ENCODE peak calls at places on chromosomes 5 and 9, in five cellular contexts. J is CD4-positive, alpha-beta memory T cell; N is GM23338; H is left ventricle myocardium inferior; A is brain microvascular endothelial cell. E is an unnamed sample.

GRCh38 chr5:77882670-77883257 is 106.6 kb upstream of the TBCA start:
- DNase-seq in A (peak; percentile 84), N (no peak), J (no peak), H (no peak), E (no peak)

GRCh38 chr9:133375116-133375723 is 640 bp downstream of the SURF4 start:
- DNase-seq in J (peak; percentile 20), A (peak; percentile 12), H (no peak), N (peak; percentile 47), E (peak; percentile 88)

GRCh38 chr9:137772281-137772873 is 105.2 kb upstream of the CACNA1B start:
- DNase-seq in H (no peak), A (no peak), N (peak; percentile 64), J (no peak), E (peak; percentile 16)

GRCh38 chr5:177468329-177469058 is 4.9 kb downstream of the DBN1 start:
- DNase-seq in N (no peak), A (peak; percentile 56), J (no peak), H (peak; percentile 63), E (peak; percentile 81)

GRCh38 chr5:53601570-53601969 is 41.1 kb downstream of the NDUFS4 start:
- DNase-seq in J (no peak), N (no peak), A (peak; percentile 77), H (no peak), E (no peak)

GRCh38 chr5:170632985-170633234 is 129.1 kb downstream of the KCNIP1 start:
- DNase-seq in A (no peak), H (peak; percentile 63), N (peak; percentile 89), J (peak; percentile 48), E (peak; percentile 83)

GRCh38 chr5:151523335-151523734 is 67.8 kb downstream of the FAT2 start:
- DNase-seq in A (peak; percentile 59), J (peak; percentile 30), H (no peak), N (peak; percentile 83), E (peak; percentile 55)

GRCh38 chr9:94300470-94301301 is 27.8 kb downstream of the NUTM2F start:
- DNase-seq in N (peak; percentile 8), J (no peak), A (no peak), H (no peak), E (no peak)

GRCh38 chr9:15137089-15137488 is 169.9 kb downstream of the TTC39B start:
- DNase-seq in J (no peak), H (no peak), A (no peak), N (no peak), E (no peak)

GRCh38 chr5:45826055-45826454 is 129.9 kb upstream of the HCN1 start:
- DNase-seq in H (no peak), N (no peak), J (no peak), A (no peak), E (no peak)

DNA sequence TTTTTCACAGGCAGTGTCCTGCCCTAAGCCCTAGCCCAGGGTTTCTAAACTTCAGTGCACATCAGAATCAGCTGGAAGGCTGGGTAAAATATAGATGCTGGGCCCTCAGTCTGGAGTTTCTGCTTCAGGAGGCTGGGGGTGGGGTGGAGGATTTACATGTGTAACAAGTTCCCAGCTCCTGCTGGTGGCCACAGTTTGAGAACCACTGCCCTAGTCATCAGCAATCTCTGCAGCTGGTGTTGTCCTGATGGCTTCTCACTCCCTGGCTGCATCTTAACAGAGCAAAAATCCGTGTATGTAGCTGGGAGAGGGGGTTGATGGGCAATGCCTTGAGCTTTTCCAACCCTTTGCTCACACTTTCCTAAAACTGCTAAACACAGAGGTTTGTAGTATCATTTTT is 186.0 kb upstream of the KLF9 start:
- DNase-seq in A (peak; percentile 80), J (no peak), H (peak; percentile 44), N (no peak), E (no peak)
- H3K4me3 ChIP-seq in A (peak overlapping the region; percentile 12), J (no peak overlapping the region), H (peak overlapping the region; percentile 48), N (no peak overlapping the region), E (no peak overlapping the region)

DNA sequence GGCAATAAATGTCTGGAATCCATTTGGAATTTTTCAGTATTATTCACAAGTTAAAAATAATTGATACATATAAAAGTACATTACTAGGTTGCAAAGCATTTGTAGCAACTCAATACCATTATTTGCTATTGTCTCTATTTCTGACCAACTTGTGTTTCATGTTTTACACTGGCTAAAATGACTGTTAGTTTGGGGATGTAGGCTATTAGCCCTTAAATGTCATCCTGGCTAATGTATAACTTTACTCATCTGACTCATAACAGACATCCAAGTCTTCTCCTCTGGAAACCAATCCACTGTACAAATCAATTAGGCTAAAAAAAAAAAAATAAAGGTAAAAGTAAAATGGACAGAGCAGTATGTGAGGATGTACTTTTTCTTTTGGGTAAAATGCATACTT is 20.7 kb downstream of the MEGF9 start:
- DNase-seq in H (no peak), A (no peak), N (no peak), J (no peak), E (no peak)
- H3K4me3 ChIP-seq in H (no peak overlapping the region), A (no peak overlapping the region), N (no peak overlapping the region), J (no peak overlapping the region), E (no peak overlapping the region)

GRCh38 chr5:138606378-138606777 is 31.2 kb upstream of the HSPA9 start:
- DNase-seq in N (no peak), J (no peak), H (no peak), A (no peak), E (no peak)

GRCh38 chr5:138616508-138616907 is 41.3 kb upstream of the HSPA9 start:
- DNase-seq in N (no peak), A (no peak), H (no peak), J (no peak), E (no peak)

GRCh38 chr5:138610468-138611294 is 35.5 kb upstream of the HSPA9 start:
- DNase-seq in J (no peak), N (peak; percentile 73), H (peak; percentile 17), A (no peak), E (no peak)

GRCh38 chr5:138615461-138615860 is 40.3 kb upstream of the HSPA9 start:
- DNase-seq in A (no peak), J (no peak), H (no peak), N (no peak), E (no peak)

GRCh38 chr5:138611295-138612220 is 36.4 kb upstream of the HSPA9 start:
- DNase-seq in J (no peak), A (no peak), H (no peak), N (peak; percentile 62), E (no peak)
- H3K4me3 ChIP-seq in J (no peak overlapping the region), A (peak overlapping the region; percentile 55), H (peak overlapping the region; percentile 62), N (peak overlapping the region; percentile 60), E (no peak overlapping the region)

DNA sequence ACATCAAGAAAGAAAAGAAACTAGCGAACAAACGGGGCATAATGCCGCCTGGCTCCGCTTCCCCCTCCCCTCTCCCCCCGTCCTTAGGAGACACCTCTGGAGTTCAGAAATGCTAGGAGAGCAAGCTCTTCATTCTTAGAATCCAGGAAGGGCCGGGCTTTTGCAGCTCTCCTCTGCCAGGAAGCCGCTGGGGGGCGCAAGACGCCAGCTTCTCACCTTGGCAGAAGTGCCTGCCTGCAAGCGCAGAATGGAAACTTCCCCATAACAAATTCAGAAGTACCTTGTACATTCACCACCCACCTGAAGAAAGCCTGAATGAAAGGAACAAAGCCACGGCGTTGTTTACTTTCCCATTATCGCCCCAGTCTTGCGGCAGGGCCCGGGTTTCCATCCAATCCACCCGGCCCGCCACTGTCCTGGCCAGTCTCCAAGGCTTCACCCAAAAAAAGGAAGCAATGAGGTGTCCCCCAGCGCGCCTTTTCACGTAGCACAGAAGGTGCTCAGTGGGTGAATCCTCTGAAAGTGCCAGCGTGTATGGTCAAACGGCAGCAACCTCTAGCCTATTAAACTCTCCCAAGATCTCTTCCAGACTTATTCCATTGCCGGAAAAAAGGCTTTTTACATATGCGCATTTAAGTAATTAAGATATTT is 1.7 kb upstream of the GADD45G start:
- DNase-seq in A (peak; percentile 76), J (peak; percentile 85), H (peak; percentile 89), N (peak; percentile 97), E (peak; percentile 84)
- H3K4me3 ChIP-seq in A (no peak overlapping the region), J (no peak overlapping the region), H (peak overlapping the region; percentile 76), N (peak overlapping the region; percentile 94), E (peak overlapping the region; percentile 41)

DNA sequence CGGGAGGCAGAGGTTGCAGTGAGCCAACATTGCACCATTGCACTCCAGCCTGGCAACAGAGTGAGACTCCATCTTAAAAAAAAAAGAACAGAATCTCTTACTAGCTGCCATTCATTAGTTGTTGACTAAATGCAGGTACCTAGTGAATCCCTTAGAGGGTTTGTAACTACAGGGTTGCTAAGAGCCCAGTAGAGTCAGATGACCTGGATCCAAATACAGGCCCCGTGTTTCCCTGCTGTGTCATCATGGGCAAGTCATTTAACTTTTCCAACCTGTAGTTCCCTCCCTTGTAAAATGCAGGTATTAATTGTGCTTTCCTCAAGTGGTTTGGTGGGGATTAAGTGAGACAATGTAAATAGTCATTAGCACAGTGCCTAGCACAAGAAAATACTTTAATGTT is 32.8 kb downstream of the PLAC8L1 start:
- DNase-seq in N (peak; percentile 55), J (no peak), A (no peak), H (no peak), E (no peak)
- H3K4me3 ChIP-seq in N (peak overlapping the region; percentile 49), J (no peak overlapping the region), A (no peak overlapping the region), H (no peak overlapping the region), E (no peak overlapping the region)

GRCh38 chr5:128074947-128075346 is 8.6 kb upstream of the SLC12A2 start:
- DNase-seq in A (no peak), J (no peak), H (no peak), N (no peak), E (no peak)

GRCh38 chr5:128077526-128077925 is 6.0 kb upstream of the SLC12A2 start:
- DNase-seq in N (no peak), H (no peak), A (no peak), J (no peak), E (no peak)

DNA sequence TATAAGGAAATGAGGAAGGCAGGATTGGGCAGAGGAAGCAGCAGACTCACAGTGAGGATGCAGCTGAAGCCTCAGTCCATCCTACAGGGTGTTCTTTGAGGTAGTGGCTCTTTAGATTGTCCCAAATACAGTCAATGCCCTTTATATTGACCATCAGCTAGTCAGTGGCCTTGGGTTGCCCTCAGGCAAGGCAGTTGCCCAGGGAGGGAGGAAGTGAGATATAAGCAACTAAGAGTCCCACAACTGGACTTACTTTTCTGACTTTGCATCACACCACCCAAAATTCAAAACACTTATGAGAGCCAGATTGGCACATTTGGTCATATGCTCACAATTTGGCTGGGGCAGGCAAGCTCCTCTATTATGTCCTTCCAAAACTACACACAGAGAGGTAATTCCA is 9.4 kb upstream of the SLC12A2 start:
- DNase-seq in A (no peak), H (no peak), N (no peak), J (no peak), E (no peak)
- H3K4me3 ChIP-seq in A (no peak overlapping the region), H (no peak overlapping the region), N (no peak overlapping the region), J (no peak overlapping the region), E (no peak overlapping the region)